ENCODE peak calls at places on chromosomes 13 and 19, in six cellular contexts. B, V, F, I, P and W are unnamed samples.

GRCh38 chr19:51503891-51504290 is 2.3 kb upstream of the SIGLEC12 start:
- DNase-seq in B (no peak), V (no peak), F (no peak), I (no peak), P (no peak), W (no peak)

GRCh38 chr19:14536926-14537692 is 7.7 kb downstream of the TECR start:
- DNase-seq in B (no peak), V (peak), F (peak), I (peak), P (no peak), W (peak)

GRCh38 chr19:29528946-29529645 is 3.3 kb downstream of the VSTM2B start:
- DNase-seq in B (no peak), V (no peak), F (no peak), I (no peak), P (no peak), W (no peak)

GRCh38 chr13:53064721-53065120 is 36.1 kb downstream of the OLFM4 start:
- DNase-seq in B (no peak), V (no peak), F (no peak), I (no peak), P (no peak), W (no peak)

GRCh38 chr13:98478134-98479129 is 98.5 kb downstream of the STK24 start:
- DNase-seq in B (no peak), V (no peak), F (no peak), I (no peak), P (peak), W (no peak)

GRCh38 chr19:16429066-16429758 is 42.6 kb downstream of the EPS15L1 start:
- DNase-seq in B (no peak), V (no peak), F (no peak), I (no peak), P (no peak), W (no peak)

GRCh38 chr13:26855921-26856320 is 95.3 kb upstream of the GPR12 start:
- DNase-seq in B (no peak), V (no peak), F (no peak), I (no peak), P (no peak), W (no peak)

GRCh38 chr13:98775844-98776598 is 23.5 kb upstream of the SLC15A1 start:
- DNase-seq in B (peak), V (peak), F (no peak), I (no peak), P (no peak), W (no peak)

GRCh38 chr13:30864352-30865130 is 41.5 kb upstream of the MEDAG start:
- DNase-seq in B (peak), V (no peak), F (no peak), I (no peak), P (no peak), W (no peak)

GRCh38 chr13:113078895-113079720 is 26.5 kb upstream of the F7 start:
- DNase-seq in B (no peak), V (no peak), F (no peak), I (no peak), P (no peak), W (peak)

GRCh38 chr13:84358601-84359000 is 476.3 kb upstream of the SLITRK1 start:
- DNase-seq in B (no peak), V (no peak), F (no peak), I (no peak), P (no peak), W (no peak)

GRCh38 chr13:49655906-49656305 is 27.6 kb downstream of the ARL11 start:
- DNase-seq in B (no peak), V (no peak), F (no peak), I (no peak), P (no peak), W (no peak)

GRCh38 chr19:19552811-19553210 is 14.7 kb downstream of the CILP2 start:
- DNase-seq in B (no peak), V (peak), F (peak), I (no peak), P (no peak), W (no peak)

GRCh38 chr19:45630463-45630862 is 8.7 kb downstream of the EML2 start:
- DNase-seq in B (no peak), V (peak), F (no peak), I (no peak), P (no peak), W (no peak)

GRCh38 chr13:33016414-33017409 is at the start of gene KL:
- DNase-seq in B (no peak), V (peak), F (peak), I (no peak), P (peak), W (peak)

GRCh38 chr13:37136187-37136586 is 30.7 kb upstream of the CSNK1A1L start:
- DNase-seq in B (no peak), V (no peak), F (no peak), I (no peak), P (no peak), W (no peak)

GRCh38 chr13:29481603-29482002 is 113.9 kb downstream of the SLC7A1 start:
- DNase-seq in B (peak), V (no peak), F (no peak), I (no peak), P (no peak), W (no peak)

GRCh38 chr19:45632468-45633196 is 6.6 kb downstream of the EML2 start:
- DNase-seq in B (no peak), V (peak), F (peak), I (no peak), P (no peak), W (peak)

GRCh38 chr13:28470286-28470685 is 24.6 kb downstream of the FLT1 start:
- DNase-seq in B (no peak), V (no peak), F (no peak), I (no peak), P (no peak), W (no peak)

GRCh38 chr19:1608414-1609391 is 3.4 kb upstream of the UQCR11 start:
- DNase-seq in B (no peak), V (no peak), F (no peak), I (peak), P (no peak), W (no peak)

GRCh38 chr19:926595-927043 is 784 bp downstream of the ARID3A start:
- DNase-seq in B (no peak), V (no peak), F (no peak), I (no peak), P (no peak), W (peak)

GRCh38 chr19:23718802-23719201 is 31.8 kb upstream of the ZNF675 start:
- DNase-seq in B (no peak), V (no peak), F (no peak), I (no peak), P (no peak), W (no peak)

GRCh38 chr13:36030670-36031331 is 100.4 kb downstream of the DCLK1 start:
- DNase-seq in B (no peak), V (no peak), F (no peak), I (no peak), P (no peak), W (no peak)

GRCh38 chr13:105817011-105817410 is 718.5 kb downstream of the EFNB2 start:
- DNase-seq in B (no peak), V (no peak), F (no peak), I (no peak), P (no peak), W (no peak)

GRCh38 chr19:4650159-4650558 is 10.8 kb downstream of the TNFAIP8L1 start:
- DNase-seq in B (no peak), V (no peak), F (no peak), I (no peak), P (no peak), W (peak)

GRCh38 chr13:39557285-39557955 is 45.6 kb downstream of the LHFPL6 start:
- DNase-seq in B (no peak), V (no peak), F (no peak), I (no peak), P (no peak), W (no peak)

GRCh38 chr19:54415901-54416621 is 797 bp downstream of the TTYH1 start:
- DNase-seq in B (no peak), V (no peak), F (no peak), I (no peak), P (no peak), W (no peak)

GRCh38 chr19:30219682-30220081 is 152.5 kb upstream of the ZNF536 start:
- DNase-seq in B (peak), V (no peak), F (no peak), I (no peak), P (no peak), W (no peak)

GRCh38 chr13:46747031-46747820 is 49.7 kb downstream of the ESD start:
- DNase-seq in B (no peak), V (no peak), F (no peak), I (no peak), P (no peak), W (no peak)

GRCh38 chr13:66402071-66402470 is 828.1 kb downstream of the PCDH9 start:
- DNase-seq in B (no peak), V (no peak), F (no peak), I (no peak), P (no peak), W (no peak)

GRCh38 chr13:101624210-101624922 is 171.9 kb downstream of the ITGBL1 start:
- DNase-seq in B (no peak), V (no peak), F (no peak), I (no peak), P (no peak), W (no peak)

GRCh38 chr19:55703790-55704215 is 28.8 kb downstream of the EPN1 start:
- DNase-seq in B (peak), V (no peak), F (peak), I (peak), P (no peak), W (no peak)

GRCh38 chr19:47229674-47230121 is 1.3 kb downstream of the BBC3 start:
- DNase-seq in B (no peak), V (no peak), F (no peak), I (no peak), P (no peak), W (no peak)

GRCh38 chr13:48962281-48962680 is 13.4 kb upstream of the FNDC3A start:
- DNase-seq in B (no peak), V (no peak), F (no peak), I (no peak), P (no peak), W (no peak)

GRCh38 chr19:43564800-43565199 is 10.5 kb downstream of the XRCC1 start:
- DNase-seq in B (no peak), V (no peak), F (no peak), I (no peak), P (no peak), W (no peak)

GRCh38 chr19:39254539-39255345 is 6.1 kb upstream of the IFNL4 start:
- DNase-seq in B (no peak), V (no peak), F (no peak), I (no peak), P (no peak), W (no peak)

GRCh38 chr19:33290956-33291622 is 11.2 kb downstream of the CEBPA start:
- DNase-seq in B (no peak), V (peak), F (no peak), I (no peak), P (no peak), W (peak)

GRCh38 chr19:21256722-21257121 is 72.5 kb downstream of the ZNF708 start:
- DNase-seq in B (no peak), V (no peak), F (no peak), I (no peak), P (no peak), W (no peak)

GRCh38 chr13:104979281-104979680 is 1556.2 kb downstream of the EFNB2 start:
- DNase-seq in B (no peak), V (no peak), F (no peak), I (no peak), P (no peak), W (no peak)

GRCh38 chr19:15432018-15432494 is 13.3 kb upstream of the AKAP8L start:
- DNase-seq in B (no peak), V (no peak), F (no peak), I (peak), P (peak), W (no peak)